ENCODE peak calls at places on chromosomes 12 and 14, in four cellular contexts. One of them, this sample, is unnamed.

GRCh38 chr14:20631821-20632389 is 9.6 kb downstream of the OR6S1 start:
- DNase-seq in WTC11: peak; percentile 64
- DNase-seq in fibroblast of lung: peak; percentile 49
- DNase-seq in cardiac fibroblast: peak; percentile 72
- DNase-seq in this sample: no peak

GRCh38 chr12:52119398-52120254 is 40.1 kb downstream of the SMIM41 start:
- DNase-seq in WTC11: peak; percentile 86
- DNase-seq in fibroblast of lung: peak; percentile 13
- DNase-seq in cardiac fibroblast: peak; percentile 23
- DNase-seq in this sample: no peak

GRCh38 chr14:76761198-76761848 is at the start of gene VASH1:
- DNase-seq in WTC11: peak; percentile 59
- DNase-seq in fibroblast of lung: peak; percentile 79
- DNase-seq in cardiac fibroblast: peak; percentile 78
- DNase-seq in this sample: peak; percentile 60

GRCh38 chr12:91562476-91562875 is 379.9 kb upstream of the DCN start:
- DNase-seq in WTC11: no peak
- DNase-seq in fibroblast of lung: no peak
- DNase-seq in cardiac fibroblast: no peak
- DNase-seq in this sample: no peak

GRCh38 chr12:89160716-89161123 is 191.6 kb downstream of the DUSP6 start:
- DNase-seq in WTC11: no peak
- DNase-seq in fibroblast of lung: peak; percentile 84
- DNase-seq in cardiac fibroblast: peak; percentile 53
- DNase-seq in this sample: no peak

GRCh38 chr12:52331039-52331438 is 9.8 kb upstream of the KRT83 start:
- DNase-seq in WTC11: no peak
- DNase-seq in fibroblast of lung: no peak
- DNase-seq in cardiac fibroblast: no peak
- DNase-seq in this sample: no peak

GRCh38 chr12:19186722-19187661 is 57.5 kb downstream of the PLEKHA5 start:
- DNase-seq in WTC11: no peak
- DNase-seq in fibroblast of lung: peak; percentile 48
- DNase-seq in cardiac fibroblast: peak; percentile 75
- DNase-seq in this sample: no peak

GRCh38 chr14:76917759-76918175 is 91.6 kb downstream of the LRRC74A start:
- DNase-seq in WTC11: no peak
- DNase-seq in fibroblast of lung: peak; percentile 21
- DNase-seq in cardiac fibroblast: peak; percentile 45
- DNase-seq in this sample: no peak

GRCh38 chr14:104281768-104282301 is 143.4 kb downstream of the KIF26A start:
- DNase-seq in WTC11: no peak
- DNase-seq in fibroblast of lung: no peak
- DNase-seq in cardiac fibroblast: no peak
- DNase-seq in this sample: peak; percentile 11

DNA sequence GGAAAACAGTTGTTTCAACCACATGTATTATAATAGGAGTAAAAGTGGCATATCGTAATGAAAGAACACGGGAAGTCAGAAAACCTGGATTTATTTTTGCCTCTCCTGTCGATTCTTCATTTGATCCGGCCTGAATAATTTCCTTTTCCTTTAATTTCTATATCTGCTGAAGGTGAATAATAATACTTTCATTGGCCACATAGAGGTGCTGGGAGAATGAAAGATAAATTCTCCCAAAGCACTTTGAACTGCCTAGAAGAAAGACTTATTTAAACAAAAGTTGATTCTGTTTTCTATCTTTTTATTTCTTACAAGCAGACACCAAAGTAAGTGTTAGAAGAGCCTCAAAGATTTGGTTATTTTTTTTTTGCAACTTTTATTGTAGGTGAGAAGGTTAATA is 339.1 kb downstream of the RAD51B start:
- DNase-seq in WTC11: no peak
- DNase-seq in fibroblast of lung: no peak
- DNase-seq in cardiac fibroblast: no peak
- DNase-seq in this sample: no peak
- TF ChIP-seq CTCF in WTC11: no peak
- TF ChIP-seq CTCF in fibroblast of lung: no peak
- TF ChIP-seq CTCF in cardiac fibroblast: no peak
- TF ChIP-seq CTCF in this sample: no peak

DNA sequence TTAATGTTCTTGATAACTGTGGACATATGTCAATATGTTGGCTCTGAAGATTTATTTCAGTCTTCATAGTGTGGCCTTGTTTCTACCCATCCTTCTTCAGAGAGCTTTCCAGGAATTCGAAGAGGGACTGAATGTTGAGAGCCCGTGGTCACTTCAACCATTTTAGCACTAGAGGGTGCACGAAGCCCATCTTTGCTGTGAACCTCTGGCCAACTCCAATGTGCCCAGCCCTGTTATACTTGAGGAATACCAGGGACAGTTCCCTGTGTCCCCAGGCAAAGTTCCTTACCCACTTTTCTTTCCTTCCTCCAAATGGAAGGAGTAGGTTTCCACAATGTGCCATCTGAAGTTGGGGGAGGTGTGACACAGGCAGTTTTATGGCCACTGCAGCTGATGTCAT is 603.5 kb downstream of the RPL10L start:
- DNase-seq in WTC11: peak; percentile 59
- DNase-seq in fibroblast of lung: peak; percentile 47
- DNase-seq in cardiac fibroblast: no peak
- DNase-seq in this sample: no peak
- TF ChIP-seq CTCF in WTC11: no peak
- TF ChIP-seq CTCF in fibroblast of lung: peak; percentile 27
- TF ChIP-seq CTCF in cardiac fibroblast: no peak
- TF ChIP-seq CTCF in this sample: no peak

DNA sequence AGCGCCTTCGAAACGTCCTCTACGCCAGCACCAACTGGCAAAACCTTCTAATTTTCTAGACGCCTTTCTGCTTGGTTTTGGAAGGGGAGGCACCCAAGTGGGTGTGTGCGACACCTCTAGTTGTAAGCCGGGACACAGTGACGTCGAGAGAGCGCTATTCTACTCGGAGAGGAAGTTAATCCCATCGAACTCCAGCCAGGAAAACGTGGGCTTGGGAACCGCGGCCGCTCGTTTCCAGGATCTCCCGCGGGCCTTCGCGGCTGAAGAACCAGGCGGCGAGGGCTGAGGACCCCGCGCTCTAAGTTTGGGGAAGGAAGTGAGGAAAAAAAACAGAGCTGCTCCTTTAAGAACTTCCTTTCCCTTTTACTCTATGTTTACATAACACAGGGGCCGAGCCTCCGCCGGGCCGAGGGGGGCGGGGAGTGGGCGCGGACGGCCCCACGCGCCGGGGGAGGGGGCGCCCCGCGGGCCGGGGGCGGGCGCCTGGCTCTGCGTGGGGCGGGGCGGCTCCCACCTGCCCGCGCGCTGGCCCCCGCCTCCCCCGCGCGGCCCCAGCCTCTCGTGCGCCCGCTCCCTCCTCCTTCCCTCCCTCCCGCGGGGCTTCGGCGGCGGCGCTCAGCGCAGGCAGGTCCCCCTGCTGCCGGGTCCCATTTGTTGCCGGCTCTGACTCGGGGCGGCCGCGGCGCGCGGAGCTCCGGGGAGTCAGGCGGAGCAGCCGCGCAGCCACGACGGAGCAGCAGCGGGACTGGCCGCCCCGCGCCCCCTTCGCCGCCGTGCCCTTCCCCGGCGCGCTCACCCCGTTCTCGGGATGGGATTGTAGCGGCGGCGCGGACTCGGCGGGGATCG is at the start of gene PELI2:
- DNase-seq in WTC11: peak; percentile 75
- DNase-seq in fibroblast of lung: peak; percentile 76
- DNase-seq in cardiac fibroblast: peak; percentile 88
- DNase-seq in this sample: peak; percentile 84
- TF ChIP-seq CTCF in WTC11: no peak
- TF ChIP-seq CTCF in fibroblast of lung: no peak
- TF ChIP-seq CTCF in cardiac fibroblast: no peak
- TF ChIP-seq CTCF in this sample: no peak

DNA sequence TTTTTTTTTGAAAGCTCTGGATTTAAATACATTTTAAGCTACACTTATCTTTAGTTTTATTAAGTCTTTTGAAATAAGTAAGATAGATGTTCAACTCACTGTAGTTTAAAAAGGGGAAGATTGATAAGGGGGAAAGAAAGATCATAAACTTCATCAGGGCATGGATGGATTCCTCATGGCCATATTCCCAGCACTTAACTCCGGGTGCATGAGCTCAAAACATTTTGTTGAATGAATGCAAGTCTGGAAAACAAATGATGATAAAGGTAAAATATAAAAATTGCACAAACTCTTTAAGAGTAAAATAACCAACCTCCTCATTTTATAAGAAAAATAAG is 4.3 kb upstream of the IGF1 start:
- DNase-seq in WTC11: no peak
- DNase-seq in fibroblast of lung: no peak
- DNase-seq in cardiac fibroblast: no peak
- DNase-seq in this sample: no peak
- TF ChIP-seq CTCF in WTC11: no peak
- TF ChIP-seq CTCF in fibroblast of lung: no peak
- TF ChIP-seq CTCF in cardiac fibroblast: no peak
- TF ChIP-seq CTCF in this sample: peak; percentile 64

GRCh38 chr12:120903818-120904773 is at the start of gene SPPL3:
- DNase-seq in WTC11: peak; percentile 94
- DNase-seq in fibroblast of lung: peak; percentile 81
- DNase-seq in cardiac fibroblast: peak; percentile 90
- DNase-seq in this sample: peak; percentile 94
- TF ChIP-seq CTCF in WTC11: no peak
- TF ChIP-seq CTCF in fibroblast of lung: no peak
- TF ChIP-seq CTCF in cardiac fibroblast: no peak
- TF ChIP-seq CTCF in this sample: no peak

DNA sequence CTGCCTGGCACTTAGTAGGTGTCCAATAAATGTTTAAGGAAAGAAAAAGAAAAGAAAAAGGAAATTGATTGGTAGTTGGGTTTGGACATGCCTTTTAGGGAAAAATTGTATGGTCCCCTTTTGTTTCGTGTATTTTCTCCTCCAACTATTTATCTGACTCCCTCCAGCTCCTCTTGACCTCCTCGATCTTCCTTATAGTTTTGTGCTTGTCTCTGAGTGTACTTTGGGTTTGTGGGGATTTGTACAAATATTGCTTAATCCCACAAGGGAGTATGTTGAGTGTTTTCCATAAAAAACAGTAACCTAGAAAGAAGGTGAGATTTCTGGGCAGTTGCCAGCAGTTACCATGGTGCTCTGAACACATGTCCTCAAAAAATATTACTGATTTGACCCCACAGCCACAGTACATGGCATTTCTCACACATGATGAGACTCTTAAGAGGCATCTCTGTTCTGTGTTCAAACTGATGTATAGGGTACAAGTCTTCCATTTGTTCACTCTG is 15.7 kb downstream of the PLEKHG7 start:
- DNase-seq in WTC11: no peak
- DNase-seq in fibroblast of lung: no peak
- DNase-seq in cardiac fibroblast: peak; percentile 20
- DNase-seq in this sample: no peak
- TF ChIP-seq CTCF in WTC11: no peak
- TF ChIP-seq CTCF in fibroblast of lung: no peak
- TF ChIP-seq CTCF in cardiac fibroblast: no peak
- TF ChIP-seq CTCF in this sample: no peak